ENCODE peak calls at places on chromosomes 7 and 10, in four cellular contexts. One of them, this sample, is unnamed.

GRCh38 chr7:143355450-143356385 is 6.8 kb downstream of the FAM131B start:
- DNase-seq in activated T-helper 1 cell treated with Interleukin-2 at 50 U/mL for 16 hours: no peak
- DNase-seq in astrocyte: no peak
- DNase-seq in GM13976: no peak
- DNase-seq in this sample: no peak

GRCh38 chr10:100659361-100660098 is 85.9 kb upstream of the PAX2 start:
- DNase-seq in activated T-helper 1 cell treated with Interleukin-2 at 50 U/mL for 16 hours: no peak
- DNase-seq in astrocyte: no peak
- DNase-seq in GM13976: no peak
- DNase-seq in this sample: no peak

GRCh38 chr7:137545059-137545730 is 201.7 kb upstream of the PTN start:
- DNase-seq in activated T-helper 1 cell treated with Interleukin-2 at 50 U/mL for 16 hours: no peak
- DNase-seq in astrocyte: no peak
- DNase-seq in GM13976: no peak
- DNase-seq in this sample: no peak

GRCh38 chr7:142626420-142627035 is 122.7 kb upstream of the PRSS1 start:
- DNase-seq in activated T-helper 1 cell treated with Interleukin-2 at 50 U/mL for 16 hours: peak; percentile 41
- DNase-seq in astrocyte: no peak
- DNase-seq in GM13976: peak; percentile 47
- DNase-seq in this sample: peak; percentile 32

GRCh38 chr7:126698446-126698845 is 554.3 kb downstream of the GRM8 start:
- DNase-seq in activated T-helper 1 cell treated with Interleukin-2 at 50 U/mL for 16 hours: no peak
- DNase-seq in astrocyte: no peak
- DNase-seq in GM13976: no peak
- DNase-seq in this sample: no peak

GRCh38 chr10:25064401-25064800 is 48.0 kb downstream of the THNSL1 start:
- DNase-seq in activated T-helper 1 cell treated with Interleukin-2 at 50 U/mL for 16 hours: no peak
- DNase-seq in astrocyte: no peak
- DNase-seq in GM13976: no peak
- DNase-seq in this sample: no peak

GRCh38 chr10:125123363-125124113 is 36.8 kb downstream of the CTBP2 start:
- DNase-seq in activated T-helper 1 cell treated with Interleukin-2 at 50 U/mL for 16 hours: no peak
- DNase-seq in astrocyte: peak; percentile 72
- DNase-seq in GM13976: no peak
- DNase-seq in this sample: no peak

GRCh38 chr10:44056206-44056605 is 328.7 kb downstream of the CXCL12 start:
- DNase-seq in activated T-helper 1 cell treated with Interleukin-2 at 50 U/mL for 16 hours: no peak
- DNase-seq in astrocyte: no peak
- DNase-seq in GM13976: no peak
- DNase-seq in this sample: no peak

GRCh38 chr10:57494481-57494880 is 773.2 kb downstream of the IPMK start:
- DNase-seq in activated T-helper 1 cell treated with Interleukin-2 at 50 U/mL for 16 hours: no peak
- DNase-seq in astrocyte: no peak
- DNase-seq in GM13976: no peak
- DNase-seq in this sample: no peak

GRCh38 chr7:50660040-50660829 is 95.0 kb upstream of the DDC start:
- DNase-seq in activated T-helper 1 cell treated with Interleukin-2 at 50 U/mL for 16 hours: peak; percentile 30
- DNase-seq in astrocyte: no peak
- DNase-seq in GM13976: no peak
- DNase-seq in this sample: no peak

GRCh38 chr7:23470290-23471089 is at the start of gene IGF2BP3:
- DNase-seq in activated T-helper 1 cell treated with Interleukin-2 at 50 U/mL for 16 hours: no peak
- DNase-seq in astrocyte: peak; percentile 92
- DNase-seq in GM13976: peak; percentile 77
- DNase-seq in this sample: peak; percentile 80

GRCh38 chr10:72637398-72637857 is 11.5 kb upstream of the MICU1 start:
- DNase-seq in activated T-helper 1 cell treated with Interleukin-2 at 50 U/mL for 16 hours: no peak
- DNase-seq in astrocyte: peak; percentile 77
- DNase-seq in GM13976: peak; percentile 56
- DNase-seq in this sample: peak; percentile 57

GRCh38 chr7:37957236-37957970 is 37.0 kb downstream of the EPDR1 start:
- DNase-seq in activated T-helper 1 cell treated with Interleukin-2 at 50 U/mL for 16 hours: no peak
- DNase-seq in astrocyte: no peak
- DNase-seq in GM13976: no peak
- DNase-seq in this sample: no peak

GRCh38 chr10:24456319-24456718 is 247.4 kb downstream of the KIAA1217 start:
- DNase-seq in activated T-helper 1 cell treated with Interleukin-2 at 50 U/mL for 16 hours: no peak
- DNase-seq in astrocyte: peak; percentile 98
- DNase-seq in GM13976: no peak
- DNase-seq in this sample: no peak

GRCh38 chr10:3764626-3765375 is 20.2 kb downstream of the KLF6 start:
- DNase-seq in activated T-helper 1 cell treated with Interleukin-2 at 50 U/mL for 16 hours: no peak
- DNase-seq in astrocyte: peak; percentile 21
- DNase-seq in GM13976: no peak
- DNase-seq in this sample: no peak

GRCh38 chr7:130290745-130291144 is 2.2 kb upstream of the CPA4 start:
- DNase-seq in activated T-helper 1 cell treated with Interleukin-2 at 50 U/mL for 16 hours: no peak
- DNase-seq in astrocyte: peak; percentile 85
- DNase-seq in GM13976: no peak
- DNase-seq in this sample: no peak

GRCh38 chr7:47441796-47442744 is 139.8 kb downstream of the TNS3 start:
- DNase-seq in activated T-helper 1 cell treated with Interleukin-2 at 50 U/mL for 16 hours: no peak
- DNase-seq in astrocyte: peak; percentile 68
- DNase-seq in GM13976: no peak
- DNase-seq in this sample: no peak

GRCh38 chr7:36155811-36156361 is 2.8 kb downstream of the EEPD1 start:
- DNase-seq in activated T-helper 1 cell treated with Interleukin-2 at 50 U/mL for 16 hours: no peak
- DNase-seq in astrocyte: peak; percentile 22
- DNase-seq in GM13976: no peak
- DNase-seq in this sample: no peak

GRCh38 chr10:119360181-119360921 is 153.0 kb downstream of the GRK5 start:
- DNase-seq in activated T-helper 1 cell treated with Interleukin-2 at 50 U/mL for 16 hours: no peak
- DNase-seq in astrocyte: no peak
- DNase-seq in GM13976: no peak
- DNase-seq in this sample: no peak

GRCh38 chr7:77330169-77330882 is 85.8 kb downstream of the GSAP start:
- DNase-seq in activated T-helper 1 cell treated with Interleukin-2 at 50 U/mL for 16 hours: no peak
- DNase-seq in astrocyte: no peak
- DNase-seq in GM13976: peak; percentile 45
- DNase-seq in this sample: peak; percentile 36

GRCh38 chr7:2066251-2066919 is 166.4 kb downstream of the MAD1L1 start:
- DNase-seq in activated T-helper 1 cell treated with Interleukin-2 at 50 U/mL for 16 hours: peak; percentile 27
- DNase-seq in astrocyte: no peak
- DNase-seq in GM13976: no peak
- DNase-seq in this sample: no peak

GRCh38 chr7:47937711-47938573 is 10.3 kb downstream of the PKD1L1 start:
- DNase-seq in activated T-helper 1 cell treated with Interleukin-2 at 50 U/mL for 16 hours: no peak
- DNase-seq in astrocyte: no peak
- DNase-seq in GM13976: peak; percentile 55
- DNase-seq in this sample: no peak

GRCh38 chr10:96673318-96674099 is 46.8 kb downstream of the PIK3AP1 start:
- DNase-seq in activated T-helper 1 cell treated with Interleukin-2 at 50 U/mL for 16 hours: no peak
- DNase-seq in astrocyte: peak; percentile 79
- DNase-seq in GM13976: no peak
- DNase-seq in this sample: no peak

GRCh38 chr7:92785923-92786322 is 50.5 kb downstream of the CDK6 start:
- DNase-seq in activated T-helper 1 cell treated with Interleukin-2 at 50 U/mL for 16 hours: no peak
- DNase-seq in astrocyte: peak; percentile 77
- DNase-seq in GM13976: no peak
- DNase-seq in this sample: no peak

GRCh38 chr7:150384406-150385239 is 5.5 kb downstream of the ZNF775 start:
- DNase-seq in activated T-helper 1 cell treated with Interleukin-2 at 50 U/mL for 16 hours: no peak
- DNase-seq in astrocyte: no peak
- DNase-seq in GM13976: no peak
- DNase-seq in this sample: no peak

GRCh38 chr10:29688230-29688634 is 53.5 kb upstream of the SVIL start:
- DNase-seq in activated T-helper 1 cell treated with Interleukin-2 at 50 U/mL for 16 hours: no peak
- DNase-seq in astrocyte: no peak
- DNase-seq in GM13976: no peak
- DNase-seq in this sample: no peak

GRCh38 chr10:88828310-88828709 is 23.3 kb downstream of the ANKRD22 start:
- DNase-seq in activated T-helper 1 cell treated with Interleukin-2 at 50 U/mL for 16 hours: no peak
- DNase-seq in astrocyte: no peak
- DNase-seq in GM13976: no peak
- DNase-seq in this sample: no peak

GRCh38 chr7:81887098-81887497 is 117.3 kb upstream of the HGF start:
- DNase-seq in activated T-helper 1 cell treated with Interleukin-2 at 50 U/mL for 16 hours: no peak
- DNase-seq in astrocyte: peak; percentile 25
- DNase-seq in GM13976: no peak
- DNase-seq in this sample: no peak

GRCh38 chr7:144738708-144739314 is 97.0 kb downstream of the TPK1 start:
- DNase-seq in activated T-helper 1 cell treated with Interleukin-2 at 50 U/mL for 16 hours: no peak
- DNase-seq in astrocyte: peak; percentile 8
- DNase-seq in GM13976: peak; percentile 13
- DNase-seq in this sample: peak; percentile 7

GRCh38 chr7:27116962-27117686 is 13.4 kb downstream of the HOXA4 start:
- DNase-seq in activated T-helper 1 cell treated with Interleukin-2 at 50 U/mL for 16 hours: no peak
- DNase-seq in astrocyte: peak; percentile 9
- DNase-seq in GM13976: no peak
- DNase-seq in this sample: no peak

GRCh38 chr10:43957267-43958070 is 308.8 kb upstream of the ZNF32 start:
- DNase-seq in activated T-helper 1 cell treated with Interleukin-2 at 50 U/mL for 16 hours: no peak
- DNase-seq in astrocyte: no peak
- DNase-seq in GM13976: no peak
- DNase-seq in this sample: no peak

GRCh38 chr7:81007053-81007452 is 88.2 kb upstream of the SEMA3C start:
- DNase-seq in activated T-helper 1 cell treated with Interleukin-2 at 50 U/mL for 16 hours: no peak
- DNase-seq in astrocyte: peak; percentile 20
- DNase-seq in GM13976: no peak
- DNase-seq in this sample: no peak

GRCh38 chr7:1229956-1230355 is 2.7 kb upstream of the UNCX start:
- DNase-seq in activated T-helper 1 cell treated with Interleukin-2 at 50 U/mL for 16 hours: no peak
- DNase-seq in astrocyte: no peak
- DNase-seq in GM13976: no peak
- DNase-seq in this sample: no peak

GRCh38 chr7:149220534-149220933 is 18.9 kb upstream of the ZNF212 start:
- DNase-seq in activated T-helper 1 cell treated with Interleukin-2 at 50 U/mL for 16 hours: no peak
- DNase-seq in astrocyte: peak; percentile 54
- DNase-seq in GM13976: no peak
- DNase-seq in this sample: no peak

GRCh38 chr10:132784582-132785432 is 1.1 kb downstream of the NKX6-2 start:
- DNase-seq in activated T-helper 1 cell treated with Interleukin-2 at 50 U/mL for 16 hours: no peak
- DNase-seq in astrocyte: no peak
- DNase-seq in GM13976: no peak
- DNase-seq in this sample: no peak

GRCh38 chr10:76388321-76388720 is 956.9 kb downstream of the LRMDA start:
- DNase-seq in activated T-helper 1 cell treated with Interleukin-2 at 50 U/mL for 16 hours: no peak
- DNase-seq in astrocyte: peak; percentile 83
- DNase-seq in GM13976: no peak
- DNase-seq in this sample: no peak

GRCh38 chr10:22630229-22631174 is 83.9 kb downstream of the PIP4K2A start:
- DNase-seq in activated T-helper 1 cell treated with Interleukin-2 at 50 U/mL for 16 hours: no peak
- DNase-seq in astrocyte: peak; percentile 62
- DNase-seq in GM13976: peak; percentile 66
- DNase-seq in this sample: peak; percentile 70

GRCh38 chr7:75737856-75738603 is 711 bp downstream of the HIP1 start:
- DNase-seq in activated T-helper 1 cell treated with Interleukin-2 at 50 U/mL for 16 hours: no peak
- DNase-seq in astrocyte: no peak
- DNase-seq in GM13976: no peak
- DNase-seq in this sample: no peak

GRCh38 chr7:54674891-54675290 is 84.1 kb downstream of the SEC61G start:
- DNase-seq in activated T-helper 1 cell treated with Interleukin-2 at 50 U/mL for 16 hours: no peak
- DNase-seq in astrocyte: no peak
- DNase-seq in GM13976: no peak
- DNase-seq in this sample: no peak

This sample was measured in GM13977.